ENCODE peak calls at places on chromosomes 12 and 14, in four cellular contexts. E is A549, F is stomach, A is fibroblast of lung. J is an unnamed sample. For H3K4me1, the result is how much of the 10 kb centered on the place peaks cover.

GRCh38 chr14:91501951-91502930 is 7.9 kb downstream of the PPP4R3A start:
- DNase-seq in A (no peak), F (no peak), E (no peak), J (no peak)

GRCh38 chr14:54652188-54652889 is 85.4 kb downstream of the SAMD4A start:
- DNase-seq in A (peak), E (peak), F (peak), J (peak)

GRCh38 chr14:60482743-60483142 is 3.1 kb downstream of the C14orf39 start:
- DNase-seq in F (no peak), A (peak), E (no peak), J (no peak)

GRCh38 chr12:130816055-130816454 is 23.0 kb downstream of the STX2 start:
- DNase-seq in A (no peak), F (no peak), E (no peak), J (no peak)

GRCh38 chr14:51244591-51244990 is 4.5 kb downstream of the TMX1 start:
- DNase-seq in A (no peak), F (no peak), E (no peak), J (no peak)

GRCh38 chr14:68884031-68885030 is 91.5 kb upstream of the ZFP36L1 start:
- DNase-seq in A (peak), F (no peak), E (peak), J (peak)

GRCh38 chr14:100028990-100029677 is 36.1 kb upstream of the EVL start:
- DNase-seq in E (peak), A (peak), F (no peak), J (no peak)

GRCh38 chr14:57957441-57957840 is 91.5 kb upstream of the SLC35F4 start:
- DNase-seq in A (no peak), E (no peak), F (no peak), J (no peak)

GRCh38 chr12:78645956-78646355 is 218.6 kb upstream of the SYT1 start:
- DNase-seq in E (no peak), F (no peak), A (peak), J (no peak)

GRCh38 chr14:69945347-69945746 is 66.1 kb downstream of the SMOC1 start:
- DNase-seq in E (no peak), F (no peak), A (no peak), J (no peak)

GRCh38 chr14:25048170-25049126 is 1.5 kb downstream of the STXBP6 start:
- DNase-seq in A (peak), F (peak), E (no peak), J (peak)

GRCh38 chr12:96368687-96369086 is 31.6 kb downstream of the CDK17 start:
- DNase-seq in E (no peak), F (no peak), A (no peak), J (no peak)

GRCh38 chr12:96365604-96366230 is 34.5 kb downstream of the CDK17 start:
- DNase-seq in A (peak), E (no peak), F (no peak), J (no peak)

GRCh38 chr12:96366255-96366654 is 34.0 kb downstream of the CDK17 start:
- DNase-seq in E (no peak), F (no peak), A (no peak), J (no peak)

GRCh38 chr12:96371138-96371786 is 29.0 kb downstream of the CDK17 start:
- DNase-seq in E (no peak), F (no peak), A (no peak), J (no peak)

GRCh38 chr12:96368233-96368632 is 32.0 kb downstream of the CDK17 start:
- DNase-seq in F (no peak), E (no peak), A (peak), J (no peak)
- H3K27ac ChIP-seq in F (no peak), E (no peak), A (no peak), J (peak)

DNA sequence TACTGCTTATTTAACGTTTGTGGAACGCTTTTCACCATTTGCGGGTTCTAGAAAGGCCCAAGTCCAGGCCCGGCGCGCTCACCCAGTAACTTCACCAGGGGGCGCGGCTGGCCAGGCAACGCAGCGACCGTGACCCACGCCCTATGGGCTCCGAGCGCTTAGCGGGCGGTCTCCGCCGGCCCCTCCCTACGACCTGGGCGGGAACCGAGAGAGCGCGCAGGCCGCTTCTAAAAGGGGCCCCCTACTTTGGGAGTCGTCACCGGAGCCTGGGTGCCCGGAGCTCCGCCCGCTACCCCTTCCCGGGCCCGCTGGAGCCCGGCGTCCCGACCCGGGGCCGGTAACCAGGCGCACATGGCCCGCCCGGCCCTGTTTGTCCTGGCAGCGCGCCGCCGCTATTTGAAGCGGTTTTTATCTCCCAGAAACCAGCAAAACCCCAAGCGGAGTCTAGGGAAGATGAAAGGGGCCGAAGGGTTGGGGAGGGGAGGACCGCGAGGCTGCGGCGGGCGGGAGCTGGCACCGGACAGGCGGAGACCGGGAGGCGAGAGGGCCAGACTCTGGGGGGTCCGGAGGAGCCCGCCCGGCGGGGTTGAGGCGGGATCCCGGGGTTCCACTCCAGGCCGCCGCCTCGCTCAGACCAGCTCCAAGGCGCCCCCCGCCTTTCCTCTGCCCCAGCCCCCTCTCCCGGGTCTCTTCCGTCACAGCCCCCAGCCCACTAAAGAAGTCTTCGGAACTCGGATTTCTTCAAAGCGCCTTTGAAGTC is 3.5 kb upstream of the AAAS start:
- DNase-seq in E (peak), F (peak), A (peak), J (peak)
- H3K4me1 ChIP-seq in E (under half), F (under half), A (under half), J (under half)

GRCh38 chr12:48060474-48060873 is 45.4 kb downstream of the SENP1 start:
- DNase-seq in F (no peak), E (no peak), A (no peak), J (no peak)

GRCh38 chr12:48058771-48059170 is 47.1 kb downstream of the SENP1 start:
- DNase-seq in F (no peak), A (no peak), E (no peak), J (no peak)

GRCh38 chr12:48067250-48067938 is 38.5 kb downstream of the SENP1 start:
- DNase-seq in E (no peak), F (no peak), A (no peak), J (no peak)

GRCh38 chr12:48063530-48063929 is 42.3 kb downstream of the SENP1 start:
- DNase-seq in F (no peak), E (no peak), A (no peak), J (no peak)

GRCh38 chr12:48061943-48062719 is 43.7 kb downstream of the SENP1 start:
- DNase-seq in A (peak), E (no peak), F (no peak), J (no peak)
- TF ChIP-seq CTCF in A (no peak), E (no peak), F (no peak), J (no peak)

DNA sequence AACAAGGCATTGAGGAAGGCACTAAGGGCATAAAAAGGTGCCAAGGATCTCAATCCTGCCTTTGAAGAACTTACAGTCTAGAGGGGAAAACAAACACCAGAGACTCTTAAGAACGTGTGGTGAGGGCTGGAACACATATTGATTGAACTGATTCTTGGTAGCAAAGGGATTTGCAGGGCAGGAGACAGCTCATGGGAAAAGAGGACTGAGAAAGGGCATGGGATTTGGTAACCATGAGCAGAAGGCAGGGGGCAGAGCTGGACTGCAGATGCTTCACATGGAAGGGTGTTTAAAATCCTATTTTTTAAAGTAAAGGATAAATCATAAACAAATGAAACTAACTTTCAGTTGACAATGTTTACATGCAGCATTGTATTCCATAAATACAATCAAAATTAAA is 203.1 kb downstream of the ITPR2 start:
- DNase-seq in E (no peak), F (no peak), A (peak), J (no peak)
- H3K27ac ChIP-seq in E (no peak), F (no peak), A (no peak), J (peak)

GRCh38 chr14:52919971-52920370 is 30.9 kb downstream of the FERMT2 start:
- DNase-seq in F (no peak), E (no peak), A (no peak), J (no peak)
- H3K4me1 ChIP-seq in F (under half), E (half or more), A (under half), J (under half)

DNA sequence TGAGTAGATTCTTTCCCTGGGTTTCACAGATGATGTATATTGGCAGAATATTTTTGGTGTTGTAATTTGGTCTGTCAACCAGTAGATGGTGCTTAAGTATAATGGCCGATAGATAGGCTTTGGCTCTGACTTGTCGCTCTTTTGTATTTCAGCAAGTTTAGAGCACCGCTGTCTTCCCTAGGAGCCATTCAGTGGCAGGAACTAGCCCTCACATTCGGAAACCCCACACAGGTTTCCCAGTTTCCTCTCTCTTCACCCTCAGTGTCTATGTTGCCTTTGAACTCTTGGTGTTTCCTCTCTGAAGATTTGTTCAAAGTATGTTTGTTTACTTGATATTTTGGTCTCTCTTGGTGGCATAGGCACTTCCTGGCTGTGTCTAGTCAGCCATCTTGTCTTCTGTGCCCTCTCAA is 102.2 kb downstream of the GPHN start:
- DNase-seq in A (no peak), E (no peak), F (no peak), J (no peak)
- TF ChIP-seq CTCF in A (peak), E (peak), F (no peak), J (no peak)

GRCh38 chr14:62002636-62003035 is 240.4 kb downstream of the SNAPC1 start:
- DNase-seq in F (no peak), E (no peak), A (no peak), J (no peak)
- H3K27ac ChIP-seq in F (no peak), E (no peak), A (no peak), J (no peak)

GRCh38 chr12:6307521-6307920 is 3.0 kb upstream of the PLEKHG6 start:
- DNase-seq in A (no peak), E (no peak), F (no peak), J (no peak)

GRCh38 chr12:6313326-6313940 is 3.0 kb downstream of the PLEKHG6 start:
- DNase-seq in A (no peak), F (no peak), E (no peak), J (no peak)

GRCh38 chr12:6311822-6312528 is 1.5 kb downstream of the PLEKHG6 start:
- DNase-seq in A (no peak), E (no peak), F (no peak), J (no peak)

GRCh38 chr12:6312529-6313325 is 2.2 kb downstream of the PLEKHG6 start:
- DNase-seq in A (no peak), E (no peak), F (peak), J (no peak)

GRCh38 chr12:6310771-6311610 is 509 bp downstream of the PLEKHG6 start:
- DNase-seq in A (no peak), F (peak), E (no peak), J (no peak)
- H3K4me1 ChIP-seq in A (under half), F (under half), E (under half), J (under half)

DNA sequence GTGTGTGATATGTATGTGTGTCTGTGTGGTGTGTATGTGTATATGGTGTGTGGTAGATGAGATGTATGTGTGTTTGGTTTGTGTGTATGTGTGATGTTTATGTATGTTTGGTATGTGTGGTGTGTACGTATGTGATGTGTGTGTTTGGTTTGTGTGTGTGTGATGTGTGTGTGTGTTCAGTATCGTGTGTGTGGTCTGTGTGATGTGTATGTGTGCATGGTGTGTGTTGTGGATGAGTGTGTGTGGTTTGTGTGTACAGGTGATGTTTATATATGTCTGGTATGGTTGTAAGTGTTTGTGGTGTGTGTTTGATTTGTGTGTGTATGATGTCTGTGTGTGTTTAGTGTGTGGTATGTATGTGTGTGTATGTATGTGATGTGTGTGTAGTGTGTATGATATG is 199.4 kb downstream of the SUDS3 start:
- DNase-seq in F (no peak), A (no peak), E (no peak), J (no peak)
- TF ChIP-seq CTCF in F (no peak), A (no peak), E (no peak), J (no peak)

GRCh38 chr12:109097140-109097434 is 310 bp upstream of the UNG start:
- DNase-seq in E (no peak), A (no peak), F (no peak), J (no peak)
- H3K27ac ChIP-seq in E (peak), A (no peak), F (no peak), J (no peak)

J was measured in uterus.